ENCODE peak calls at places on chromosomes 3 and 15, in ten cellular contexts. One of them, this sample, is unnamed.

GRCh38 chr3:158918008-158918407 is 116.2 kb downstream of the MFSD1 start:
- DNase-seq in IMR-90: peak
- DNase-seq in gastrocnemius medialis: no peak
- DNase-seq in heart left ventricle: no peak
- DNase-seq in endothelial cell of umbilical vein: peak
- DNase-seq in Peyer's patch: peak
- DNase-seq in sigmoid colon: no peak
- DNase-seq in NB4: peak
- DNase-seq in GM12892: no peak
- DNase-seq in adrenal gland: peak
- DNase-seq in this sample: no peak

GRCh38 chr3:183247190-183247589 is 5.9 kb upstream of the B3GNT5 start:
- DNase-seq in heart left ventricle: no peak
- DNase-seq in endothelial cell of umbilical vein: no peak
- DNase-seq in gastrocnemius medialis: no peak
- DNase-seq in Peyer's patch: no peak
- DNase-seq in IMR-90: no peak
- DNase-seq in NB4: no peak
- DNase-seq in sigmoid colon: no peak
- DNase-seq in adrenal gland: no peak
- DNase-seq in GM12892: no peak
- DNase-seq in this sample: no peak

GRCh38 chr15:31279221-31280036 is 47.2 kb upstream of the KLF13 start:
- DNase-seq in endothelial cell of umbilical vein: no peak
- DNase-seq in NB4: no peak
- DNase-seq in Peyer's patch: peak
- DNase-seq in GM12892: no peak
- DNase-seq in sigmoid colon: peak
- DNase-seq in gastrocnemius medialis: no peak
- DNase-seq in heart left ventricle: no peak
- DNase-seq in adrenal gland: no peak
- DNase-seq in IMR-90: no peak
- DNase-seq in this sample: peak

GRCh38 chr3:120425877-120426276 is 24.9 kb downstream of the FSTL1 start:
- DNase-seq in gastrocnemius medialis: no peak
- DNase-seq in GM12892: no peak
- DNase-seq in IMR-90: peak
- DNase-seq in sigmoid colon: peak
- DNase-seq in NB4: no peak
- DNase-seq in endothelial cell of umbilical vein: peak
- DNase-seq in Peyer's patch: no peak
- DNase-seq in adrenal gland: no peak
- DNase-seq in heart left ventricle: peak
- DNase-seq in this sample: no peak

GRCh38 chr3:69542265-69543079 is 156.6 kb upstream of the FRMD4B start:
- DNase-seq in IMR-90: no peak
- DNase-seq in GM12892: no peak
- DNase-seq in NB4: no peak
- DNase-seq in Peyer's patch: no peak
- DNase-seq in gastrocnemius medialis: no peak
- DNase-seq in endothelial cell of umbilical vein: no peak
- DNase-seq in adrenal gland: peak
- DNase-seq in heart left ventricle: no peak
- DNase-seq in sigmoid colon: no peak
- DNase-seq in this sample: no peak

GRCh38 chr3:14413381-14414071 is 11.1 kb downstream of the SLC6A6 start:
- DNase-seq in heart left ventricle: no peak
- DNase-seq in Peyer's patch: no peak
- DNase-seq in NB4: no peak
- DNase-seq in IMR-90: peak
- DNase-seq in sigmoid colon: no peak
- DNase-seq in GM12892: no peak
- DNase-seq in adrenal gland: no peak
- DNase-seq in endothelial cell of umbilical vein: no peak
- DNase-seq in gastrocnemius medialis: peak
- DNase-seq in this sample: no peak

GRCh38 chr3:171933441-171933840 is 90.3 kb downstream of the TMEM212 start:
- DNase-seq in IMR-90: no peak
- DNase-seq in heart left ventricle: no peak
- DNase-seq in GM12892: no peak
- DNase-seq in adrenal gland: no peak
- DNase-seq in sigmoid colon: no peak
- DNase-seq in Peyer's patch: no peak
- DNase-seq in NB4: no peak
- DNase-seq in endothelial cell of umbilical vein: no peak
- DNase-seq in gastrocnemius medialis: no peak
- DNase-seq in this sample: no peak

GRCh38 chr3:39000008-39000450 is 51.7 kb downstream of the SCN11A start:
- DNase-seq in IMR-90: peak
- DNase-seq in Peyer's patch: no peak
- DNase-seq in adrenal gland: no peak
- DNase-seq in NB4: peak
- DNase-seq in heart left ventricle: no peak
- DNase-seq in gastrocnemius medialis: no peak
- DNase-seq in GM12892: peak
- DNase-seq in endothelial cell of umbilical vein: peak
- DNase-seq in sigmoid colon: no peak
- DNase-seq in this sample: no peak

DNA sequence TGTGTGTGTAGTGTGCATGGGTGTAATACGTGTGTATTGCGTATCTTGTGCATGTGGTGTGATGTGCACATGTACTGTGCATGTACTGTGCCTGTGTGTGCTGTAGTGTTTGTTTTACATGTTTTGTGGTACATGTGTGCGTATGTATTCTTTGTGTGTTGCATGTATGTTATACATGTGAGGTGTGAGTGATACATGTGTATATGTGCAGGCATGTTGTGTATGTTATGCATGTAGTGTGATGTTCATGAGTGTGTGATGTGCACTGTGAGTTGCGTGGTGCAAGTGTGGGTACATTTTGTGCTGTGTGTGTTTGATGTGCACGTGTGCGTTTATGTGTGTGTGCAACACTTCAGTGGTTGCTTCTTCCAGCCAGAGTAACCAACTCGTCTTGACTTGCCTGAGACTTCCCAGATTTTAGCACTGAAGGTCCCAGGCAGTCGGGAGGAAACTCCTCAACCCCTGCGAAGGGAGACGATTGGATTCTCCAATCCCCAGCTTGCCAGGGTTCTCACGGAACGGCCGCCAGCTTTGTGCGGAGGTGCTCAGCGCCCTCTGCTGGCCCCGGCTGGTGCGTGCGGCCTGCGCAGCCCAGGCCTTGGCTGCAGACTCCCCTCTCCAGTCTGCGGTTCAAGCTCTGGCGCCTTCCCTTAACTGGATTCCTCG is 3.6 kb downstream of the GALNT15 start:
- DNase-seq in Peyer's patch: peak
- DNase-seq in GM12892: peak
- DNase-seq in NB4: peak
- DNase-seq in endothelial cell of umbilical vein: peak
- DNase-seq in IMR-90: peak
- DNase-seq in sigmoid colon: peak
- DNase-seq in heart left ventricle: peak
- DNase-seq in adrenal gland: peak
- DNase-seq in gastrocnemius medialis: peak
- DNase-seq in this sample: peak
- TF ChIP-seq POLR2A in Peyer's patch: no peak
- TF ChIP-seq POLR2A in GM12892: no peak
- TF ChIP-seq POLR2A in NB4: no peak
- TF ChIP-seq POLR2A in endothelial cell of umbilical vein: peak
- TF ChIP-seq POLR2A in IMR-90: peak
- TF ChIP-seq POLR2A in sigmoid colon: no peak
- TF ChIP-seq POLR2A in heart left ventricle: no peak
- TF ChIP-seq POLR2A in adrenal gland: no peak
- TF ChIP-seq POLR2A in gastrocnemius medialis: no peak
- TF ChIP-seq POLR2A in this sample: no peak

DNA sequence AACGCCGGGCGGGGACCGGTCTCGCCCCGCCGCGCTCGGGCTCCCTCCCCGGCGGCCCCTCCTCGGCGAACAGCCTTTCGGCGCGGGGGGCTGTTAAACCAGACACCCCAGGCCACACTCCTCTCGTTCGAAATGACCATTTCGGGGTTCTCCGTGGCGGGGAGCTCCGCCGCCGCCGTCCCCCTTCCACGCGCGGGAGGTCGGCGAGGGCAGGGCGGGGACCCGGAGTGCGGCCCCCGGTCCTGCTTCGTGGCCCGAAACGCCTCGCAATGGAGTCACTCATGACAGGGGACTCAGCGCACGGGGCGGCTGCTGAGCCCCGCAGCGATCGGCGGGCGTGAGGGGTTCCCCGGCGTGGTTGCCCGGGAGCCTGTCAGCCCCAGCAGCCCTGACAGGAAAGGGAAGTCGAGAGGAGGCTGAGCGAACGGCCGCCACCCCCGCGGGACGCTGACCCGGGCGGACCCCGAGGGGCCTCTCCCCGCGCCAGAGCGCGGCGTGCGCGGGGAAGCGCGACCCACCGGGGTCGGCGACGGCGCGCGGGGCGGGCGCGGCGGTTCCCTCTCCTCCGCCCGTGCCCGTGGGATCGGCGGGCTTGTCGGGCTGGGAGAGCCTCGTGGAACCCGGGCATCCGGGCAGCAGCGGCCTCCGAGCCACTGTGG is 497 bp upstream of the PIGZ start:
- DNase-seq in sigmoid colon: no peak
- DNase-seq in adrenal gland: no peak
- DNase-seq in IMR-90: no peak
- DNase-seq in GM12892: peak
- DNase-seq in NB4: peak
- DNase-seq in heart left ventricle: peak
- DNase-seq in endothelial cell of umbilical vein: peak
- DNase-seq in gastrocnemius medialis: no peak
- DNase-seq in Peyer's patch: peak
- DNase-seq in this sample: no peak
- TF ChIP-seq POLR2A in sigmoid colon: no peak
- TF ChIP-seq POLR2A in adrenal gland: no peak
- TF ChIP-seq POLR2A in IMR-90: no peak
- TF ChIP-seq POLR2A in GM12892: no peak
- TF ChIP-seq POLR2A in NB4: no peak
- TF ChIP-seq POLR2A in heart left ventricle: no peak
- TF ChIP-seq POLR2A in endothelial cell of umbilical vein: no peak
- TF ChIP-seq POLR2A in gastrocnemius medialis: no peak
- TF ChIP-seq POLR2A in Peyer's patch: no peak
- TF ChIP-seq POLR2A in this sample: no peak

GRCh38 chr15:92821491-92822116 is 78.5 kb upstream of the CHD2 start:
- DNase-seq in Peyer's patch: no peak
- DNase-seq in gastrocnemius medialis: no peak
- DNase-seq in GM12892: no peak
- DNase-seq in sigmoid colon: no peak
- DNase-seq in NB4: peak
- DNase-seq in adrenal gland: no peak
- DNase-seq in endothelial cell of umbilical vein: no peak
- DNase-seq in heart left ventricle: no peak
- DNase-seq in IMR-90: peak
- DNase-seq in this sample: no peak

GRCh38 chr15:92817339-92817886 is 82.7 kb upstream of the CHD2 start:
- DNase-seq in endothelial cell of umbilical vein: no peak
- DNase-seq in NB4: peak
- DNase-seq in sigmoid colon: no peak
- DNase-seq in adrenal gland: no peak
- DNase-seq in IMR-90: no peak
- DNase-seq in GM12892: no peak
- DNase-seq in gastrocnemius medialis: no peak
- DNase-seq in Peyer's patch: peak
- DNase-seq in heart left ventricle: no peak
- DNase-seq in this sample: no peak

GRCh38 chr15:92818658-92819311 is 81.3 kb upstream of the CHD2 start:
- DNase-seq in adrenal gland: no peak
- DNase-seq in endothelial cell of umbilical vein: no peak
- DNase-seq in NB4: no peak
- DNase-seq in GM12892: no peak
- DNase-seq in IMR-90: no peak
- DNase-seq in sigmoid colon: no peak
- DNase-seq in gastrocnemius medialis: no peak
- DNase-seq in Peyer's patch: no peak
- DNase-seq in heart left ventricle: no peak
- DNase-seq in this sample: no peak

GRCh38 chr15:92820233-92821021 is 79.7 kb upstream of the CHD2 start:
- DNase-seq in heart left ventricle: peak
- DNase-seq in adrenal gland: peak
- DNase-seq in IMR-90: peak
- DNase-seq in endothelial cell of umbilical vein: peak
- DNase-seq in sigmoid colon: peak
- DNase-seq in GM12892: peak
- DNase-seq in NB4: peak
- DNase-seq in Peyer's patch: peak
- DNase-seq in gastrocnemius medialis: peak
- DNase-seq in this sample: peak

GRCh38 chr15:92819312-92820232 is 80.6 kb upstream of the CHD2 start:
- DNase-seq in endothelial cell of umbilical vein: peak
- DNase-seq in heart left ventricle: no peak
- DNase-seq in NB4: no peak
- DNase-seq in gastrocnemius medialis: no peak
- DNase-seq in sigmoid colon: no peak
- DNase-seq in IMR-90: no peak
- DNase-seq in adrenal gland: no peak
- DNase-seq in Peyer's patch: no peak
- DNase-seq in GM12892: no peak
- DNase-seq in this sample: no peak
- TF ChIP-seq POLR2A in endothelial cell of umbilical vein: no peak
- TF ChIP-seq POLR2A in heart left ventricle: no peak
- TF ChIP-seq POLR2A in NB4: no peak
- TF ChIP-seq POLR2A in gastrocnemius medialis: no peak
- TF ChIP-seq POLR2A in sigmoid colon: no peak
- TF ChIP-seq POLR2A in IMR-90: no peak
- TF ChIP-seq POLR2A in adrenal gland: no peak
- TF ChIP-seq POLR2A in Peyer's patch: no peak
- TF ChIP-seq POLR2A in GM12892: no peak
- TF ChIP-seq POLR2A in this sample: no peak

GRCh38 chr15:63503739-63504246 is 600 bp upstream of the USP3 start:
- DNase-seq in heart left ventricle: peak
- DNase-seq in adrenal gland: peak
- DNase-seq in IMR-90: peak
- DNase-seq in Peyer's patch: peak
- DNase-seq in sigmoid colon: peak
- DNase-seq in GM12892: no peak
- DNase-seq in NB4: peak
- DNase-seq in endothelial cell of umbilical vein: peak
- DNase-seq in gastrocnemius medialis: peak
- DNase-seq in this sample: no peak

GRCh38 chr15:63506537-63507035 is 2.2 kb downstream of the USP3 start:
- DNase-seq in NB4: peak
- DNase-seq in Peyer's patch: no peak
- DNase-seq in heart left ventricle: no peak
- DNase-seq in GM12892: no peak
- DNase-seq in sigmoid colon: no peak
- DNase-seq in gastrocnemius medialis: no peak
- DNase-seq in endothelial cell of umbilical vein: peak
- DNase-seq in adrenal gland: no peak
- DNase-seq in IMR-90: no peak
- DNase-seq in this sample: no peak

GRCh38 chr15:63505842-63506222 is 1.4 kb downstream of the USP3 start:
- DNase-seq in NB4: no peak
- DNase-seq in sigmoid colon: no peak
- DNase-seq in gastrocnemius medialis: no peak
- DNase-seq in Peyer's patch: no peak
- DNase-seq in GM12892: no peak
- DNase-seq in IMR-90: no peak
- DNase-seq in adrenal gland: no peak
- DNase-seq in endothelial cell of umbilical vein: no peak
- DNase-seq in heart left ventricle: no peak
- DNase-seq in this sample: no peak

GRCh38 chr15:63504247-63504978 is at the start of gene USP3:
- DNase-seq in NB4: peak
- DNase-seq in GM12892: peak
- DNase-seq in heart left ventricle: peak
- DNase-seq in sigmoid colon: peak
- DNase-seq in adrenal gland: peak
- DNase-seq in gastrocnemius medialis: peak
- DNase-seq in endothelial cell of umbilical vein: peak
- DNase-seq in IMR-90: peak
- DNase-seq in Peyer's patch: peak
- DNase-seq in this sample: peak

DNA sequence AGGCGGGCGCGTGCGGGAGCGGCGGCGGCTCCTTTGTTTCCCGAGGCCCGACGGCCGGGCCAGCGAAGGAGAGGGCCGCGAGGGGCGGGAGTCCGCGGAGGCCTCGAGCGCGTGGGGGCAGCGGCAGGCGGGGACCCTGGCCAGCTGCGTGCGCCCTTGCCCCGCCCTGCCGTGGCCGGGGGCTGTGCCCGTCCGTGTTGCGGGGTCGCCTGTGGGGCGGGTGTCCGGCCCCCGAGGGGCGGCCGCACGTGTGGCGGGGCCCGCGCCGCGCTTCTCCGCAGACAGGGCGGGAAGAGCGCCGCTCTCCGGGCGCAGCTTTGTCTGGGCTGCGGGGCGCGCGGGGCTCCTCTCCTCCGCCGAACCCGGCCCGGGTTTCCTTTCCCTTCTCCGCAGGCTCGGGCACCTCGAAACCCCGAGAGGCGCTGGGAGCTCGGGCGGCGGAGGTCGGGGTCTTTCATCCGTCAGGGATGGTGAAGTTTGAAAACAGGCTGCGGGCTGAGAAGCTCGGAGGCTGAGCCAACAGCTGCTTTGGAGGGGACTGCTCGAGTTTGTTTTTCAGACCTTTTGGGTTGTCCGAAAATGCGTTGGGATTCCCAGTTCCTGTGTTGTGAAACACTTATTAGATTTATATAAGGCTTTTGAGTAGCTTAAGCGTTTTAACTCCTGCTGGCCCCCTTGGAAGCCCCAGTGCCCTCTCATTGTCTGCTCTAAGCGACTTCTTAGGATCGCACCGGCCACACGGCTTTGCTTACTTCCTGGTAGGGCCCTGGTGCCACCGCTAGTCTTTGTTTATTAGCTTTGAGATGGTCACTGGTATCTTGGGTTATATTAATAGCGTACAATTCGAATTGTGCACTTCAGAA is 817 bp downstream of the USP3 start:
- DNase-seq in GM12892: no peak
- DNase-seq in Peyer's patch: peak
- DNase-seq in adrenal gland: peak
- DNase-seq in sigmoid colon: peak
- DNase-seq in IMR-90: peak
- DNase-seq in gastrocnemius medialis: peak
- DNase-seq in NB4: peak
- DNase-seq in endothelial cell of umbilical vein: peak
- DNase-seq in heart left ventricle: peak
- DNase-seq in this sample: peak
- TF ChIP-seq POLR2A in GM12892: no peak
- TF ChIP-seq POLR2A in Peyer's patch: peak
- TF ChIP-seq POLR2A in adrenal gland: peak
- TF ChIP-seq POLR2A in sigmoid colon: no peak
- TF ChIP-seq POLR2A in IMR-90: no peak
- TF ChIP-seq POLR2A in gastrocnemius medialis: no peak
- TF ChIP-seq POLR2A in NB4: peak
- TF ChIP-seq POLR2A in endothelial cell of umbilical vein: peak
- TF ChIP-seq POLR2A in heart left ventricle: no peak
- TF ChIP-seq POLR2A in this sample: no peak

This sample was measured in breast epithelium.